ENCODE peak calls at places on chromosomes 6 and 20, in nine cellular contexts. M is fibroblast of villous mesenchyme; R is colonic mucosa; Q is Karpas-422; U is lower lobe of right lung; H is heart right ventricle; B is Panc1; J is CD4-positive, CD25-positive, alpha-beta regulatory T cell; V is mammary epithelial cell. P is an unnamed sample.

GRCh38 chr6:73537677-73538076 is 16.8 kb upstream of the EEF1A1 start:
- DNase-seq in M (no peak), R (no peak), Q (no peak), U (no peak), H (no peak), B (no peak), J (no peak), V (no peak), P (no peak)

GRCh38 chr6:131923356-131923755 is 27.8 kb downstream of the CCN2 start:
- DNase-seq in M (peak), R (peak), Q (peak), U (no peak), H (no peak), B (no peak), J (no peak), V (peak), P (no peak)

GRCh38 chr6:144377586-144377985 is 92.5 kb downstream of the UTRN start:
- DNase-seq in M (peak), R (no peak), Q (no peak), U (no peak), H (no peak), B (no peak), J (no peak), V (peak), P (no peak)

GRCh38 chr6:134425521-134426316 is 107.8 kb upstream of the SGK1 start:
- DNase-seq in M (no peak), R (no peak), Q (no peak), U (no peak), H (no peak), B (peak), J (no peak), V (no peak), P (no peak)

GRCh38 chr6:14084388-14084787 is 33.2 kb upstream of the CD83 start:
- DNase-seq in M (no peak), R (no peak), Q (no peak), U (no peak), H (no peak), B (no peak), J (no peak), V (no peak), P (no peak)

GRCh38 chr6:166318649-166319600 is 10.7 kb upstream of the PRR18 start:
- DNase-seq in M (no peak), R (no peak), Q (no peak), U (no peak), H (peak), B (no peak), J (no peak), V (no peak), P (no peak)

GRCh38 chr6:123564363-123564762 is 72.4 kb downstream of the TRDN start:
- DNase-seq in M (no peak), R (no peak), Q (no peak), U (no peak), H (no peak), B (no peak), J (no peak), V (no peak), P (no peak)

GRCh38 chr6:3389390-3390167 is 67.3 kb downstream of the SLC22A23 start:
- DNase-seq in M (no peak), R (no peak), Q (no peak), U (no peak), H (peak), B (no peak), J (no peak), V (peak), P (no peak)

GRCh38 chr6:133241901-133242760 is 974 bp downstream of the EYA4 start:
- DNase-seq in M (peak), R (no peak), Q (no peak), U (no peak), H (peak), B (no peak), J (no peak), V (peak), P (no peak)

GRCh38 chr6:155352812-155353211 is 38.5 kb upstream of the TFB1M start:
- DNase-seq in M (peak), R (no peak), Q (no peak), U (no peak), H (no peak), B (no peak), J (no peak), V (peak), P (no peak)

GRCh38 chr20:59175861-59176260 is 12.2 kb downstream of the ZNF831 start:
- DNase-seq in M (no peak), R (peak), Q (no peak), U (no peak), H (no peak), B (no peak), J (no peak), V (no peak), P (no peak)

GRCh38 chr6:67345946-67346345 is 1289.1 kb upstream of the ADGRB3 start:
- DNase-seq in M (no peak), R (no peak), Q (no peak), U (no peak), H (no peak), B (no peak), J (no peak), V (peak), P (no peak)

GRCh38 chr20:44123251-44123650 is 63.7 kb downstream of the JPH2 start:
- DNase-seq in M (no peak), R (no peak), Q (no peak), U (no peak), H (no peak), B (no peak), J (no peak), V (no peak), P (no peak)

GRCh38 chr20:58817748-58818147 is 33.0 kb downstream of the GNAS-AS1 start:
- DNase-seq in M (no peak), R (no peak), Q (no peak), U (no peak), H (no peak), B (no peak), J (no peak), V (no peak), P (no peak)

GRCh38 chr6:166004491-166005275 is 163.0 kb downstream of the TBXT start:
- DNase-seq in M (no peak), R (no peak), Q (no peak), U (no peak), H (no peak), B (no peak), J (no peak), V (no peak), P (no peak)

GRCh38 chr6:168964138-168964892 is 289.3 kb downstream of the THBS2 start:
- DNase-seq in M (no peak), R (no peak), Q (no peak), U (no peak), H (no peak), B (no peak), J (no peak), V (no peak), P (no peak)

GRCh38 chr6:63466242-63466733 is 106.0 kb upstream of the LOC128125822 start:
- DNase-seq in M (no peak), R (no peak), Q (no peak), U (no peak), H (no peak), B (no peak), J (no peak), V (no peak), P (no peak)

GRCh38 chr6:73696990-73697651 is 1.1 kb downstream of the CD109 start:
- DNase-seq in M (no peak), R (no peak), Q (no peak), U (no peak), H (no peak), B (no peak), J (no peak), V (peak), P (no peak)

GRCh38 chr6:116513224-116513875 is 1.9 kb downstream of the CALHM5 start:
- DNase-seq in M (no peak), R (no peak), Q (no peak), U (no peak), H (no peak), B (no peak), J (no peak), V (peak), P (no peak)

GRCh38 chr20:53613748-53614147 is 20.1 kb upstream of the ZNF217 start:
- DNase-seq in M (peak), R (no peak), Q (no peak), U (no peak), H (no peak), B (no peak), J (no peak), V (no peak), P (no peak)

GRCh38 chr6:129253731-129254130 is 370.8 kb downstream of the LAMA2 start:
- DNase-seq in M (no peak), R (no peak), Q (no peak), U (no peak), H (no peak), B (no peak), J (no peak), V (no peak), P (no peak)

GRCh38 chr6:111805511-111806181 is 67.6 kb downstream of the FYN start:
- DNase-seq in M (peak), R (no peak), Q (peak), U (no peak), H (no peak), B (no peak), J (no peak), V (peak), P (no peak)

GRCh38 chr6:22028403-22028802 is 268.4 kb downstream of the PRL start:
- DNase-seq in M (no peak), R (no peak), Q (no peak), U (no peak), H (no peak), B (no peak), J (no peak), V (no peak), P (no peak)

GRCh38 chr6:112745765-112746164 is 398.6 kb downstream of the RFPL4B start:
- DNase-seq in M (no peak), R (no peak), Q (no peak), U (no peak), H (no peak), B (no peak), J (no peak), V (no peak), P (no peak)

GRCh38 chr6:70103798-70104197 is 199.1 kb downstream of the COL9A1 start:
- DNase-seq in M (no peak), R (peak), Q (peak), U (no peak), H (no peak), B (no peak), J (no peak), V (peak), P (no peak)

GRCh38 chr6:126337323-126337722 is 2.6 kb upstream of the CENPW start:
- DNase-seq in M (peak), R (no peak), Q (no peak), U (no peak), H (no peak), B (no peak), J (no peak), V (peak), P (no peak)

GRCh38 chr20:62364911-62365736 is 2.0 kb downstream of the LAMA5 start:
- DNase-seq in M (no peak), R (no peak), Q (no peak), U (peak), H (peak), B (no peak), J (no peak), V (no peak), P (peak)

GRCh38 chr6:137423444-137424168 is 70.6 kb downstream of the OLIG3 start:
- DNase-seq in M (no peak), R (no peak), Q (peak), U (no peak), H (no peak), B (no peak), J (no peak), V (no peak), P (no peak)

DNA sequence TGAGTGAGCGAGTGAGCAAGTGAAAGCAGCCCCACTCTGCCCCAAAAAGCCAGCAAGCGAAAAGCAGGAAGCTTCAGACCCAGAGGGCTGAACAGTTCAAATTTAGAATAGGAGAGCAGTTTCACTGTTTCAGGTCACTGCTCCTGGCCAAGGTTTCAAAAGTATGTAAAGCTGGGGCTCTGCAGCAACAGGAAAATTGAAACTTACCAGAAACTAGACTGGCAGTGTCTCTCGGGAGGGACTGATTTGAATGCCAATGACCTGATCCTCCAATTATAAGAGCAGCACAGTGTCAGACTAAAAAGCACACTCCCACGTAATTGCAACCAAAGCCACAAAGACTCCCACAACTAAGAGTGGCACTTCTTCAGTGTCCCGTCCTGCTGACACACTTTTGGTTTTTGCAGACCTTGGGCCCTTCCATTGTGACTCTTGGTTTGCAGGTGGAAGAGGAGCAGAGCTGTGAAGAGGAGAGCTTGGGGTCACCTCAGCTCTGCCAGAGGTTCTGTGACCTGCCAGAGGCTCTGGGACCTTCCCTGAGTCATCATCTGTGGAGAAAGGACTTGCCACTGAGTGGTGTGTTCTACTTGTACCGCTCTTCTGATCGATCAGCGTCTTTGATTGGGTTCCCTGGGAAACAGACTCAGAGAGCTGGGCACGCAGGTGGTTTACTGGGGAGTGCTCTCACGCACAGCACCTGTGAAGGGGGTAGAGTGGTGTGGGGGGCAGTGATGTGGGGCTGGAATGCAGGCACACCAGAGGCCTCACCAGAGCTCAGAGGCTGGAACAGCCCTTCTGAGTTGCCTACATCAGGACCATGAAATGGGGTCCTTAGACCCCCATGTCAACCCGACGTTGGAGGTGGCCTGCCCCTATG is 52.7 kb upstream of the PTGIS start:
- DNase-seq in M (no peak), R (no peak), Q (peak), U (no peak), H (no peak), B (no peak), J (no peak), V (no peak), P (no peak)
- H3K4me3 ChIP-seq in M (no peak), R (no peak), Q (peak), U (no peak), H (no peak), B (no peak), J (no peak), V (no peak), P (no peak)

GRCh38 chr20:36876473-36876833 is 515 bp downstream of the TLDC2 start:
- DNase-seq in M (no peak), R (no peak), Q (no peak), U (peak), H (no peak), B (no peak), J (no peak), V (no peak), P (no peak)

GRCh38 chr20:36881331-36881730 is 5.4 kb downstream of the TLDC2 start:
- DNase-seq in M (no peak), R (no peak), Q (no peak), U (no peak), H (no peak), B (no peak), J (no peak), V (no peak), P (no peak)

GRCh38 chr20:36881888-36882287 is 6.0 kb downstream of the TLDC2 start:
- DNase-seq in M (no peak), R (no peak), Q (no peak), U (no peak), H (no peak), B (no peak), J (no peak), V (peak), P (no peak)

GRCh38 chr20:36880741-36881250 is 4.9 kb downstream of the TLDC2 start:
- DNase-seq in M (no peak), R (no peak), Q (no peak), U (no peak), H (no peak), B (no peak), J (no peak), V (no peak), P (no peak)

DNA sequence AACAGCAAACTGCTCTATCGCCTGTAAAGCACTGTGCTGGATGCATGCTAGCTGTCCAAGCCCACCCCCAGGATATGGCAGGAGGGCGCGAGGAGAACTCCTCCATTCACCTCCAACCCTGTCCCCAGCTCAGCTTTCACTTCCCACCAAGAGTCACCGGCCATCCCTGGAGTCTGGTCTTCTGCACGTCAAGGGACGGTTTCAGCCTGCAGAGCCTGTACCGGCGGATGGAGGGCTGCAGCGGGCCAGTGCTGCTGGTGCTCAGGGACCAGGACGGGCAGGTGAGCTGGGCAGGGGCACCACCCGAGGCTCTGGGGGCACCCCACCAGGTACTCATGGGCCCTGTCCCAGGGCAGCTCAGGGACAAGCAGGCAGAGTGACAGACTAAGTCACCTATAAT is 3.0 kb downstream of the TLDC2 start:
- DNase-seq in M (no peak), R (no peak), Q (no peak), U (peak), H (no peak), B (no peak), J (no peak), V (no peak), P (no peak)
- H3K4me3 ChIP-seq in M (no peak), R (no peak), Q (no peak), U (no peak), H (no peak), B (no peak), J (no peak), V (no peak), P (no peak)

DNA sequence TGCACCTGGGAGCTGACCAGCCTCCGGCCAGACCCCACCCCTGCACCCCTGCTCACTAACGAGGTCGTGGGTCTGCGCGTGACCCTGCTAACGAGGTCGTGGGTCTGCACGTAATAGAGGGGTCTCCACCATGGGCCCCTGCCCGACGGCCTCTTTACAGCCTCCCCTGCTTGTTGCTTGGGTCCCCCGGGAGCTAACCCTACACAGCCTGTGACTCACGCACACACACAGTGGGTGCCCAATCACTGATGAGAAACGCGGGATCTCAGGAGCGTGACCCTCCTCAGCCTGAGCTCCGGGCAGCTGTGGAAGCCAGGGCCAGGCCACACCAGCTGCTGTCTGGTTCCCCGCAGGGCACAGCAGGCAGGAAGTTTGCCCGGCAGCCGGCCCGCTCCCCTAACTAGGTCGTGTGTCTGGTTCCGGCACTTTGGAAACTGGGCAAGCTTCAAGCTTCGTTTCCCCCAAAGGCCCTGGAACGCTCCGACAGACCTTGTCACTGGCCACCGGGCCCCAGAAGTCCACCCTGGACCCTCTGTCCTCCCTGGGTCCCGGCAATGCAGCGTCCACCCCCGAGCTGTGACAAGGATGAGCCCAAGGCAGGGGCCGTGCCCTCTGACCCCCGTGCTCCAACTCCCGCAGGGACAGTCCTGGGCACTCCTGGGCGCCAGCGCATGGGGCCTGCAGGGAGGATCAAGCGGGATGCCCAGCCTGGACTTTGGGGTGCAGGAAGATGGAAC is 767 bp downstream of the PTK6 start:
- DNase-seq in M (peak), R (peak), Q (no peak), U (no peak), H (peak), B (no peak), J (no peak), V (no peak), P (no peak)
- H3K4me3 ChIP-seq in M (no peak), R (peak), Q (no peak), U (peak), H (no peak), B (peak), J (no peak), V (no peak), P (no peak)

GRCh38 chr6:80939936-80940335 is 812.5 kb downstream of the TENT5A start:
- DNase-seq in M (peak), R (no peak), Q (no peak), U (no peak), H (no peak), B (no peak), J (no peak), V (peak), P (no peak)
- H3K4me3 ChIP-seq in M (no peak), R (no peak), Q (no peak), U (no peak), H (no peak), B (no peak), J (no peak), V (no peak), P (no peak)

GRCh38 chr6:5303711-5304110 is 42.4 kb downstream of the FARS2 start:
- DNase-seq in M (no peak), R (no peak), Q (peak), U (no peak), H (no peak), B (no peak), J (no peak), V (no peak), P (no peak)
- H3K4me3 ChIP-seq in M (no peak), R (no peak), Q (no peak), U (no peak), H (no peak), B (no peak), J (no peak), V (no peak), P (no peak)

GRCh38 chr6:79630400-79630882 is 688 bp upstream of the SH3BGRL2 start:
- DNase-seq in M (no peak), R (no peak), Q (no peak), U (no peak), H (no peak), B (no peak), J (no peak), V (no peak), P (no peak)
- H3K4me3 ChIP-seq in M (peak), R (peak), Q (no peak), U (peak), H (peak), B (peak), J (no peak), V (peak), P (peak)

GRCh38 chr6:130622142-130622541 is 205.1 kb upstream of the SMLR1 start:
- DNase-seq in M (no peak), R (no peak), Q (no peak), U (no peak), H (no peak), B (no peak), J (no peak), V (peak), P (no peak)
- H3K4me3 ChIP-seq in M (no peak), R (no peak), Q (no peak), U (no peak), H (no peak), B (no peak), J (no peak), V (no peak), P (no peak)

DNA sequence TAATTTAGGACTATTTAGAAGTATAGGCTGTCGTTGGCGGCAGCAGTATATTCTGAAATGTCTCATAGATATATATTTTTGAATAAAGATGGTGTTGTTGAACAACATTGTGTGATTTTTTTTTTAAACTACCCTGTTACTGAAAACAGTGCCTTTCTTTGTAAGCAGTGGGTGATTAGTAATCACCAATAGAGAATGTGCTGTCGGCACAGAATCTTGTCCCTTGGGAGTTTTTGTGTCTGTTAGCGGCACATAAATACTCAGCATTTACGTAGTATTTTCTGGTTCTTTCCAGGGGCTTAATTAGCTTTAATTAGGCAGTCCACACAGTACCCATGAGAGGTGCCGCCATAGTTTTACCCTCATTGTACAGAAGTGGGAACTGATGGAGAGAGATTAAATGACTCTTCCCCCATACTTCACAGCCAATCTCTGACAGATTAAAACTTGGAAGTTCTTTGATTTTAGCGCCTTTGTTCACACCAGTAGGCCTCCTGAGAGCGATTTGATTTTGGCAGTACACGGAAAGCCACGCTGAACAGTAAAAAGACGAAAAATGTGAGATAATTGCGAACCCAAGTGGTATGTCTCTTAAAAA is 58.8 kb downstream of the RPRD1B start:
- DNase-seq in M (peak), R (no peak), Q (no peak), U (no peak), H (no peak), B (no peak), J (no peak), V (no peak), P (no peak)
- H3K4me3 ChIP-seq in M (no peak), R (no peak), Q (no peak), U (no peak), H (no peak), B (no peak), J (peak), V (no peak), P (no peak)